ENCODE peak calls at places on chromosomes 5 and 9, in ten cellular contexts. One of them, this sample, is unnamed.

GRCh38 chr9:127714020-127714835 is 1.2 kb downstream of the PTRH1 start:
- DNase-seq in psoas muscle: no peak
- DNase-seq in thoracic aorta: no peak
- DNase-seq in fibroblast of pulmonary artery: no peak
- DNase-seq in foreskin fibroblast: no peak
- DNase-seq in breast epithelium: no peak
- DNase-seq in uterus: no peak
- DNase-seq in stomach: no peak
- DNase-seq in heart left ventricle: no peak
- DNase-seq in DND-41: no peak
- DNase-seq in this sample: no peak

GRCh38 chr5:50963647-50964584 is 297.5 kb downstream of the PARP8 start:
- DNase-seq in uterus: no peak
- DNase-seq in thoracic aorta: no peak
- DNase-seq in psoas muscle: peak
- DNase-seq in DND-41: no peak
- DNase-seq in heart left ventricle: no peak
- DNase-seq in fibroblast of pulmonary artery: no peak
- DNase-seq in foreskin fibroblast: no peak
- DNase-seq in breast epithelium: no peak
- DNase-seq in stomach: no peak
- DNase-seq in this sample: no peak

GRCh38 chr5:126355940-126356339 is 67.3 kb upstream of the GRAMD2B start:
- DNase-seq in heart left ventricle: no peak
- DNase-seq in psoas muscle: no peak
- DNase-seq in uterus: no peak
- DNase-seq in thoracic aorta: no peak
- DNase-seq in foreskin fibroblast: no peak
- DNase-seq in fibroblast of pulmonary artery: no peak
- DNase-seq in DND-41: no peak
- DNase-seq in breast epithelium: no peak
- DNase-seq in stomach: no peak
- DNase-seq in this sample: no peak

GRCh38 chr9:105063665-105064247 is 135.8 kb upstream of the ABCA1 start:
- DNase-seq in breast epithelium: no peak
- DNase-seq in thoracic aorta: no peak
- DNase-seq in foreskin fibroblast: peak
- DNase-seq in stomach: no peak
- DNase-seq in heart left ventricle: peak
- DNase-seq in psoas muscle: no peak
- DNase-seq in fibroblast of pulmonary artery: peak
- DNase-seq in uterus: peak
- DNase-seq in DND-41: peak
- DNase-seq in this sample: peak

GRCh38 chr5:140605879-140606278 is 27.1 kb downstream of the CD14 start:
- DNase-seq in foreskin fibroblast: no peak
- DNase-seq in fibroblast of pulmonary artery: no peak
- DNase-seq in DND-41: no peak
- DNase-seq in uterus: no peak
- DNase-seq in heart left ventricle: no peak
- DNase-seq in thoracic aorta: no peak
- DNase-seq in stomach: no peak
- DNase-seq in breast epithelium: no peak
- DNase-seq in psoas muscle: no peak
- DNase-seq in this sample: peak

GRCh38 chr9:88773627-88774244 is 217.5 kb upstream of the S1PR3 start:
- DNase-seq in heart left ventricle: no peak
- DNase-seq in fibroblast of pulmonary artery: peak
- DNase-seq in DND-41: no peak
- DNase-seq in psoas muscle: no peak
- DNase-seq in stomach: no peak
- DNase-seq in foreskin fibroblast: no peak
- DNase-seq in breast epithelium: no peak
- DNase-seq in thoracic aorta: no peak
- DNase-seq in uterus: no peak
- DNase-seq in this sample: peak

GRCh38 chr5:72566746-72567145 is 59.5 kb upstream of the ZNF366 start:
- DNase-seq in psoas muscle: no peak
- DNase-seq in DND-41: no peak
- DNase-seq in stomach: no peak
- DNase-seq in fibroblast of pulmonary artery: no peak
- DNase-seq in heart left ventricle: no peak
- DNase-seq in breast epithelium: no peak
- DNase-seq in foreskin fibroblast: no peak
- DNase-seq in thoracic aorta: no peak
- DNase-seq in uterus: no peak
- DNase-seq in this sample: no peak

GRCh38 chr5:147485046-147485445 is 24.8 kb downstream of the DPYSL3 start:
- DNase-seq in foreskin fibroblast: peak
- DNase-seq in psoas muscle: no peak
- DNase-seq in uterus: no peak
- DNase-seq in stomach: no peak
- DNase-seq in DND-41: no peak
- DNase-seq in thoracic aorta: no peak
- DNase-seq in heart left ventricle: no peak
- DNase-seq in fibroblast of pulmonary artery: peak
- DNase-seq in breast epithelium: no peak
- DNase-seq in this sample: peak

GRCh38 chr5:77774981-77775772 is 962 bp downstream of the TBCA start:
- DNase-seq in DND-41: no peak
- DNase-seq in foreskin fibroblast: no peak
- DNase-seq in heart left ventricle: no peak
- DNase-seq in breast epithelium: no peak
- DNase-seq in uterus: no peak
- DNase-seq in psoas muscle: no peak
- DNase-seq in thoracic aorta: no peak
- DNase-seq in stomach: no peak
- DNase-seq in fibroblast of pulmonary artery: no peak
- DNase-seq in this sample: peak

GRCh38 chr5:97019435-97020117 is 83.7 kb downstream of the LNPEP start:
- DNase-seq in foreskin fibroblast: peak
- DNase-seq in psoas muscle: no peak
- DNase-seq in heart left ventricle: no peak
- DNase-seq in fibroblast of pulmonary artery: peak
- DNase-seq in stomach: no peak
- DNase-seq in thoracic aorta: no peak
- DNase-seq in DND-41: no peak
- DNase-seq in breast epithelium: no peak
- DNase-seq in uterus: no peak
- DNase-seq in this sample: peak

GRCh38 chr9:89888677-89889076 is 283.9 kb downstream of the GADD45G start:
- DNase-seq in breast epithelium: peak
- DNase-seq in thoracic aorta: no peak
- DNase-seq in heart left ventricle: no peak
- DNase-seq in fibroblast of pulmonary artery: no peak
- DNase-seq in stomach: peak
- DNase-seq in DND-41: no peak
- DNase-seq in uterus: no peak
- DNase-seq in psoas muscle: no peak
- DNase-seq in foreskin fibroblast: no peak
- DNase-seq in this sample: no peak

GRCh38 chr5:53253421-53253871 is 143.9 kb upstream of the MOCS2 start:
- DNase-seq in psoas muscle: no peak
- DNase-seq in fibroblast of pulmonary artery: peak
- DNase-seq in thoracic aorta: no peak
- DNase-seq in DND-41: peak
- DNase-seq in stomach: no peak
- DNase-seq in heart left ventricle: no peak
- DNase-seq in foreskin fibroblast: peak
- DNase-seq in breast epithelium: no peak
- DNase-seq in uterus: no peak
- DNase-seq in this sample: peak

GRCh38 chr5:36882250-36882649 is 5.7 kb downstream of the NIPBL start:
- DNase-seq in psoas muscle: no peak
- DNase-seq in foreskin fibroblast: no peak
- DNase-seq in fibroblast of pulmonary artery: no peak
- DNase-seq in uterus: no peak
- DNase-seq in breast epithelium: no peak
- DNase-seq in DND-41: no peak
- DNase-seq in thoracic aorta: no peak
- DNase-seq in heart left ventricle: no peak
- DNase-seq in stomach: no peak
- DNase-seq in this sample: no peak

GRCh38 chr5:36881807-36882206 is 5.2 kb downstream of the NIPBL start:
- DNase-seq in stomach: no peak
- DNase-seq in heart left ventricle: no peak
- DNase-seq in breast epithelium: no peak
- DNase-seq in DND-41: no peak
- DNase-seq in foreskin fibroblast: no peak
- DNase-seq in thoracic aorta: no peak
- DNase-seq in uterus: no peak
- DNase-seq in psoas muscle: no peak
- DNase-seq in fibroblast of pulmonary artery: no peak
- DNase-seq in this sample: no peak

GRCh38 chr5:36879274-36880033 is 2.9 kb downstream of the NIPBL start:
- DNase-seq in fibroblast of pulmonary artery: no peak
- DNase-seq in psoas muscle: no peak
- DNase-seq in foreskin fibroblast: no peak
- DNase-seq in thoracic aorta: no peak
- DNase-seq in heart left ventricle: no peak
- DNase-seq in stomach: no peak
- DNase-seq in uterus: no peak
- DNase-seq in DND-41: no peak
- DNase-seq in breast epithelium: no peak
- DNase-seq in this sample: no peak

GRCh38 chr5:36881304-36881703 is 4.7 kb downstream of the NIPBL start:
- DNase-seq in foreskin fibroblast: no peak
- DNase-seq in stomach: no peak
- DNase-seq in DND-41: no peak
- DNase-seq in psoas muscle: no peak
- DNase-seq in breast epithelium: no peak
- DNase-seq in thoracic aorta: no peak
- DNase-seq in uterus: no peak
- DNase-seq in heart left ventricle: no peak
- DNase-seq in fibroblast of pulmonary artery: no peak
- DNase-seq in this sample: no peak

DNA sequence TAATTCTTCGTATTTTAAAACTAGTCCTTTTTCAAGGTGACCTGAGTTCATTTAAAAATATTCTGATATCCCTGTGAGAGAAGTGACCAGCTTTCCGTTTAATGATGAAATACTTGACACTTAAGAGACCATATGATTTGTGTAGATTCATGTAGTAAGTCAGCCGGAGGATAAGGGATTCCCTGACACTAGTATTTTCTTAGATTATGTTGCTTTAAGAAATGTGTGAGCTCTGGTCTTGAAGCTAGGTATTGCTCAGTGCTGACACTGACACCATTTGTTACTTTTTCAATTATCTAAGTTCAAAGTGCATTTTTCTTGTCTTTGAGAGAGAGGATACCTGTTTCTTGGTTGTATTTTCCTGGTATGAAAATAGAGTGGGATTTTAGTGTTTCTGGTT is 4.2 kb downstream of the NIPBL start:
- DNase-seq in foreskin fibroblast: no peak
- DNase-seq in breast epithelium: no peak
- DNase-seq in DND-41: no peak
- DNase-seq in heart left ventricle: no peak
- DNase-seq in uterus: no peak
- DNase-seq in thoracic aorta: no peak
- DNase-seq in stomach: no peak
- DNase-seq in fibroblast of pulmonary artery: no peak
- DNase-seq in psoas muscle: no peak
- DNase-seq in this sample: no peak
- H3K4me3 ChIP-seq in foreskin fibroblast: no peak
- H3K4me3 ChIP-seq in breast epithelium: no peak
- H3K4me3 ChIP-seq in DND-41: no peak
- H3K4me3 ChIP-seq in heart left ventricle: no peak
- H3K4me3 ChIP-seq in uterus: no peak
- H3K4me3 ChIP-seq in thoracic aorta: no peak
- H3K4me3 ChIP-seq in stomach: peak
- H3K4me3 ChIP-seq in fibroblast of pulmonary artery: no peak
- H3K4me3 ChIP-seq in psoas muscle: peak
- H3K4me3 ChIP-seq in this sample: no peak

DNA sequence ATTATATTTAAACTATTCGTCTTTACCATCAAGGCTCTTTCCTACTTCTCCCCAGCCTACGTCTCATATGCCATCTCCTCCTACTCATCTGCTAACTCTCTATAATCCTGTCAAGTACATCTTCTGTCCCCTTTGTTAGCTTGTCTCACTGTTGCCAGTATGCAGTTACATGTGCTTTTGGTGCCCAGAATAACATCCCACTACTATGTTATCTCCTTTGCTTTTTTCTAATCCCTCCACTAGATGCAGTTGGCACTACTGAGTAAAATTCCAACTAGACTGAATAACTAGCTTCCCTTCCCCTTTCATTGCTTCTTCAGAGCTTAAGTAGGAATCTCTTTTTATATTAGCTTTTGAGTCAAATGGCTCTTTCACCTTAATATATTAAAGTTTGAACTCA is 3.0 kb upstream of the ARRDC3 start:
- DNase-seq in breast epithelium: no peak
- DNase-seq in heart left ventricle: no peak
- DNase-seq in thoracic aorta: no peak
- DNase-seq in stomach: no peak
- DNase-seq in DND-41: no peak
- DNase-seq in psoas muscle: no peak
- DNase-seq in foreskin fibroblast: no peak
- DNase-seq in uterus: no peak
- DNase-seq in fibroblast of pulmonary artery: no peak
- DNase-seq in this sample: peak
- TF ChIP-seq CTCF in breast epithelium: no peak
- TF ChIP-seq CTCF in heart left ventricle: no peak
- TF ChIP-seq CTCF in thoracic aorta: no peak
- TF ChIP-seq CTCF in stomach: no peak
- TF ChIP-seq CTCF in DND-41: no peak
- TF ChIP-seq CTCF in psoas muscle: no peak
- TF ChIP-seq CTCF in foreskin fibroblast: no peak
- TF ChIP-seq CTCF in uterus: no peak
- TF ChIP-seq CTCF in fibroblast of pulmonary artery: peak
- TF ChIP-seq CTCF in this sample: peak

DNA sequence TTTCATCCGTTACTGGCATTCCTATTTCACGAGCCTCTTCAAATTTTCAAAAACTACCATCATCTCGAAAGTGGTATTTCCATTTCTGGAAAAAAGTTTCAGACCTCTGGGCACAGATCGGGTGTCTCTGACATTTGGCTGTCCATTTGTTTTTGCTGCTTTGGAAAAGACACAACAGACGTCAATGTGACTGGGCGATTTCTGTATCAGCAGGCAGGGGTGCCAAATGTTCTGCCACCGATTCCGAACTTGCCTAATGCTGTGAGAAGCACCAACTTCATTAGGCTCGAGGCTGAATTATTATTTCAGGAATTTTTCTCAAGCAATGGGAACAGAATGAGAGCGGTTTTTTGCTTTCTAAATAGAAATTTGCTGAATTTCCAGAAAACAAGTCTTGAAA is 105.6 kb downstream of the ARSB start:
- DNase-seq in heart left ventricle: no peak
- DNase-seq in foreskin fibroblast: no peak
- DNase-seq in uterus: no peak
- DNase-seq in thoracic aorta: no peak
- DNase-seq in fibroblast of pulmonary artery: no peak
- DNase-seq in breast epithelium: no peak
- DNase-seq in DND-41: no peak
- DNase-seq in stomach: no peak
- DNase-seq in psoas muscle: no peak
- DNase-seq in this sample: no peak
- H3K4me3 ChIP-seq in heart left ventricle: no peak
- H3K4me3 ChIP-seq in foreskin fibroblast: no peak
- H3K4me3 ChIP-seq in uterus: no peak
- H3K4me3 ChIP-seq in thoracic aorta: peak
- H3K4me3 ChIP-seq in fibroblast of pulmonary artery: no peak
- H3K4me3 ChIP-seq in breast epithelium: no peak
- H3K4me3 ChIP-seq in DND-41: no peak
- H3K4me3 ChIP-seq in stomach: no peak
- H3K4me3 ChIP-seq in psoas muscle: peak
- H3K4me3 ChIP-seq in this sample: no peak

GRCh38 chr9:82532504-82532903 is 530.4 kb downstream of the RASEF start:
- DNase-seq in foreskin fibroblast: no peak
- DNase-seq in psoas muscle: no peak
- DNase-seq in thoracic aorta: no peak
- DNase-seq in stomach: no peak
- DNase-seq in breast epithelium: no peak
- DNase-seq in uterus: no peak
- DNase-seq in heart left ventricle: no peak
- DNase-seq in DND-41: no peak
- DNase-seq in fibroblast of pulmonary artery: peak
- DNase-seq in this sample: peak
- TF ChIP-seq CTCF in foreskin fibroblast: no peak
- TF ChIP-seq CTCF in psoas muscle: peak
- TF ChIP-seq CTCF in thoracic aorta: no peak
- TF ChIP-seq CTCF in stomach: peak
- TF ChIP-seq CTCF in breast epithelium: no peak
- TF ChIP-seq CTCF in uterus: no peak
- TF ChIP-seq CTCF in heart left ventricle: peak
- TF ChIP-seq CTCF in DND-41: peak
- TF ChIP-seq CTCF in fibroblast of pulmonary artery: no peak
- TF ChIP-seq CTCF in this sample: peak

This sample was measured in fibroblast of the aortic adventitia.